ENCODE peak calls at places on chromosome 12, in seven cellular contexts. M, W, X, N, O, H and P are unnamed samples.

GRCh38 chr12:14681640-14682039 is 14.8 kb downstream of the GUCY2C start:
- DNase-seq in M (no peak), X (no peak), H (no peak), W (no peak), N (no peak), O (no peak), P (no peak)

GRCh38 chr12:5395443-5396401 is 36.2 kb upstream of the NTF3 start:
- DNase-seq in X (no peak), N (no peak), O (no peak), W (no peak), M (no peak), H (no peak), P (peak)

GRCh38 chr12:20474443-20474842 is 106.1 kb downstream of the PDE3A start:
- DNase-seq in H (no peak), W (no peak), M (peak), N (no peak), X (no peak), O (no peak), P (no peak)

GRCh38 chr12:2877959-2878732 is 1.1 kb downstream of the RHNO1 start:
- DNase-seq in M (peak), N (no peak), H (no peak), O (no peak), W (no peak), X (no peak), P (no peak)

GRCh38 chr12:44377443-44378160 is 498.5 kb downstream of the NELL2 start:
- DNase-seq in M (no peak), N (no peak), O (no peak), X (no peak), W (no peak), H (no peak), P (no peak)

GRCh38 chr12:51971679-51972423 is 20.4 kb downstream of the ACVR1B start:
- DNase-seq in H (no peak), W (peak), N (no peak), O (no peak), X (no peak), M (peak), P (no peak)

GRCh38 chr12:6334940-6335450 is 6.9 kb downstream of the TNFRSF1A start:
- DNase-seq in H (no peak), W (no peak), O (no peak), X (no peak), N (no peak), M (peak), P (no peak)

GRCh38 chr12:32727237-32727636 is 28.5 kb downstream of the YARS2 start:
- DNase-seq in H (no peak), O (no peak), M (no peak), X (no peak), N (no peak), W (no peak), P (no peak)

GRCh38 chr12:114760151-114760877 is 76.3 kb upstream of the TBX3 start:
- DNase-seq in N (no peak), W (no peak), X (no peak), M (no peak), O (no peak), H (no peak), P (no peak)

GRCh38 chr12:51590347-51591019 is 550 bp upstream of the SCN8A start:
- DNase-seq in W (peak), M (peak), N (peak), H (peak), X (peak), O (peak), P (peak)

GRCh38 chr12:155646-156045 is 58.3 kb downstream of the SLC6A12 start:
- DNase-seq in W (no peak), H (no peak), N (no peak), X (no peak), O (no peak), M (no peak), P (no peak)

GRCh38 chr12:110857528-110857927 is 10.7 kb downstream of the CCDC63 start:
- DNase-seq in X (no peak), H (no peak), O (no peak), M (no peak), W (no peak), N (no peak), P (no peak)
- TF ChIP-seq CTCF in X (no peak), H (no peak), O (no peak), M (no peak), W (no peak), N (no peak), P (no peak)

DNA sequence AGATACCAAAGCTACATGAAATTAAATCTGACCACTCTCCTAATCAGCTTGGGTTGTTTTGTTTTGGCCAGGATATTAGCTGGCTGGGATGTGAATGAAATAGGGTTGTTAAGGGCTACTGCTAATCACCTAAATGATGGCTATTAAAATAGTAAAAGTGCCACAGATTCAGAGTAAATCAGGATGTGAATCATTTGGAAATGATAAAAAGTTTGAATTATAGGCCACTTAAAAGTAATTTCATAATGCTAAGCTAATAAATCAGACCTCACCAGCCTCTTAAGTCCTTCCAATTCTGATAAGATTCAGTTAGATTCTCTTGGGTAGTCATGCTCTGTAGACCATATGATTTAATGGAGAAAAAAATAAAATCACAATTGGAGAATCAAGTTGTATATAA is 12.0 kb downstream of the HELB start:
- DNase-seq in H (no peak), W (no peak), X (no peak), M (no peak), O (no peak), N (no peak), P (no peak)
- TF ChIP-seq CTCF in H (no peak), W (no peak), X (no peak), M (no peak), O (no peak), N (no peak), P (no peak)

GRCh38 chr12:130468186-130468585 is 130.5 kb downstream of the PIWIL1 start:
- DNase-seq in W (no peak), N (no peak), X (no peak), H (no peak), M (no peak), O (no peak), P (no peak)

GRCh38 chr12:130474599-130474998 is 136.9 kb downstream of the PIWIL1 start:
- DNase-seq in O (no peak), H (no peak), M (no peak), X (peak), N (no peak), W (no peak), P (no peak)

GRCh38 chr12:130468700-130469245 is 131.1 kb downstream of the PIWIL1 start:
- DNase-seq in X (no peak), W (no peak), H (no peak), M (no peak), N (no peak), O (no peak), P (no peak)

GRCh38 chr12:130473266-130473665 is 135.6 kb downstream of the PIWIL1 start:
- DNase-seq in W (no peak), N (no peak), M (no peak), X (no peak), O (no peak), H (no peak), P (no peak)

GRCh38 chr12:130470969-130471368 is 133.3 kb downstream of the PIWIL1 start:
- DNase-seq in O (no peak), M (no peak), X (no peak), W (no peak), N (no peak), H (no peak), P (no peak)
- TF ChIP-seq CTCF in O (no peak), M (no peak), X (no peak), W (no peak), N (no peak), H (no peak), P (no peak)

GRCh38 chr12:57850924-57851323 is 4.4 kb upstream of the CTDSP2 start:
- DNase-seq in W (no peak), M (no peak), H (peak), X (no peak), N (no peak), O (no peak), P (peak)
- TF ChIP-seq CTCF in W (no peak), M (no peak), H (no peak), X (no peak), N (no peak), O (no peak), P (no peak)

DNA sequence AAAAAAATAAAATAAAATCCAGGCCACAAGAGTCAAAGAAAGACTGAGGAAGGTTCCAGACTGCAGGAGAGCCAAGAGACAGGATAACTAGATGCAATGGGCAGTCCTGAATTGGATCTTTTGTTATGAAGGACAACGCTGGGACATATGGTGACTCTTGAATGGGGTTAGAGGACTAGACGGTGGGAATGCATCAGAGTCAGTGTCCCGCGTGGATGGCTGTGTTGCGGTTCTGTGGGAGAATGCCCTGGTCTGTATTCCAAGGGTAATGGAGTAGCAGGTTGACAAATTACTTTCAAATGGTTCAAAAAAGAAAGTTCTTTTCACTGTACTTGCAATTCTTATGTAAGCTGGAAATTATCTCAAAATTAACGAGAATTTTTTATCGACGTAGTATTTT is 20.1 kb downstream of the SSH1 start:
- DNase-seq in M (no peak), W (no peak), X (no peak), N (no peak), H (no peak), O (no peak), P (no peak)
- TF ChIP-seq CTCF in M (no peak), W (no peak), X (no peak), N (no peak), H (no peak), O (no peak), P (no peak)

GRCh38 chr12:49537231-49537708 is 1.6 kb upstream of the KCNH3 start:
- DNase-seq in O (no peak), M (no peak), X (no peak), N (no peak), W (no peak), H (no peak), P (no peak)

GRCh38 chr12:49536526-49537195 is 2.2 kb upstream of the KCNH3 start:
- DNase-seq in O (no peak), W (peak), M (no peak), H (no peak), X (no peak), N (no peak), P (no peak)

GRCh38 chr12:49539406-49540228 is 787 bp downstream of the KCNH3 start:
- DNase-seq in H (peak), N (no peak), M (no peak), X (no peak), O (no peak), W (no peak), P (no peak)

GRCh38 chr12:49538740-49539403 is at the start of gene KCNH3:
- DNase-seq in O (peak), H (peak), N (peak), X (peak), W (peak), M (peak), P (peak)

GRCh38 chr12:49537709-49538601 is 875 bp upstream of the KCNH3 start:
- DNase-seq in N (no peak), H (no peak), M (no peak), O (no peak), X (peak), W (no peak), P (peak)
- TF ChIP-seq CTCF in N (no peak), H (peak), M (no peak), O (no peak), X (no peak), W (no peak), P (no peak)

GRCh38 chr12:46946137-46946536 is 120.3 kb upstream of the SLC38A4 start:
- DNase-seq in W (no peak), N (no peak), H (no peak), M (no peak), X (no peak), O (no peak), P (no peak)
- TF ChIP-seq CTCF in W (no peak), N (no peak), H (no peak), M (no peak), X (no peak), O (no peak), P (no peak)

GRCh38 chr12:94873368-94874085 is 130.0 kb downstream of the NDUFA12 start:
- DNase-seq in H (peak), N (no peak), W (no peak), M (no peak), O (peak), X (no peak), P (peak)

GRCh38 chr12:94872671-94873367 is 130.7 kb downstream of the NDUFA12 start:
- DNase-seq in X (no peak), W (no peak), N (no peak), M (no peak), O (peak), H (peak), P (peak)

GRCh38 chr12:94874986-94875312 is 128.5 kb downstream of the NDUFA12 start:
- DNase-seq in H (no peak), O (no peak), W (no peak), M (no peak), N (no peak), X (no peak), P (no peak)

GRCh38 chr12:94874086-94874985 is 129.2 kb downstream of the NDUFA12 start:
- DNase-seq in X (no peak), O (no peak), W (no peak), H (no peak), M (no peak), N (no peak), P (no peak)

GRCh38 chr12:94875525-94875924 is 128.0 kb downstream of the NDUFA12 start:
- DNase-seq in O (peak), N (no peak), W (no peak), M (peak), X (no peak), H (peak), P (no peak)
- TF ChIP-seq CTCF in O (no peak), N (no peak), W (no peak), M (no peak), X (no peak), H (peak), P (peak)